ENCODE peak calls at places on chromosomes 5 and 9, in four cellular contexts. L is CD8-positive, alpha-beta T cell; C is aorta; U is GM23248. K is an unnamed sample.

GRCh38 chr5:150340614-150341265 is 16.8 kb upstream of the TCOF1 start:
- DNase-seq in C (no peak), U (no peak), L (no peak), K (no peak)

GRCh38 chr9:88954073-88954472 is 37.2 kb upstream of the S1PR3 start:
- DNase-seq in L (no peak), C (no peak), U (peak; percentile 67), K (no peak)

GRCh38 chr5:43313854-43314457 is 744 bp upstream of the HMGCS1 start:
- DNase-seq in C (no peak), U (peak; percentile 30), L (no peak), K (no peak)

GRCh38 chr5:172347653-172348052 is 64.1 kb upstream of the UBTD2 start:
- DNase-seq in U (no peak), L (no peak), C (no peak), K (no peak)

GRCh38 chr5:175680020-175680419 is 22.1 kb downstream of the HRH2 start:
- DNase-seq in L (no peak), C (no peak), U (no peak), K (peak; percentile 44)

GRCh38 chr9:8750639-8751041 is 951.1 kb upstream of the DMAC1 start:
- DNase-seq in U (no peak), C (no peak), L (no peak), K (no peak)

GRCh38 chr5:9401786-9402472 is 143.9 kb downstream of the SEMA5A start:
- DNase-seq in L (no peak), C (no peak), U (peak; percentile 64), K (no peak)

GRCh38 chr5:54832066-54832465 is 153.3 kb downstream of the ESM1 start:
- DNase-seq in U (peak; percentile 20), C (no peak), L (no peak), K (no peak)

GRCh38 chr9:118446962-118447490 is 742.8 kb downstream of the TLR4 start:
- DNase-seq in C (no peak), L (no peak), U (no peak), K (no peak)

GRCh38 chr5:40550481-40550880 is 129.2 kb upstream of the PTGER4 start:
- DNase-seq in U (no peak), L (no peak), C (no peak), K (no peak)

GRCh38 chr9:111483862-111484563 is at the start of gene ECPAS:
- DNase-seq in C (peak; percentile 85), L (peak; percentile 49), U (peak; percentile 93), K (peak; percentile 98)

GRCh38 chr9:36572515-36573418 is at the start of gene MELK:
- DNase-seq in C (peak; percentile 87), L (peak; percentile 78), U (peak; percentile 91), K (peak; percentile 97)

GRCh38 chr9:36571333-36571732 is 1.4 kb upstream of the MELK start:
- DNase-seq in C (no peak), U (no peak), L (no peak), K (no peak)

GRCh38 chr9:36576866-36577265 is 4.2 kb downstream of the MELK start:
- DNase-seq in C (no peak), L (no peak), U (peak; percentile 33), K (peak; percentile 51)

GRCh38 chr9:36575411-36575882 is 2.8 kb downstream of the MELK start:
- DNase-seq in C (no peak), L (no peak), U (peak; percentile 75), K (peak; percentile 73)
- H3K4me3 ChIP-seq in C (no peak overlapping the region), L (no peak overlapping the region), U (peak overlapping the region; percentile 48), K (peak overlapping the region; percentile 44)

GRCh38 chr5:176866913-176867312 is 32.2 kb downstream of the HK3 start:
- DNase-seq in U (no peak), L (no peak), C (no peak), K (no peak)

GRCh38 chr5:176868126-176868525 is 31.0 kb downstream of the HK3 start:
- DNase-seq in C (no peak), U (no peak), L (no peak), K (no peak)

GRCh38 chr5:176863765-176864098 is 35.4 kb downstream of the HK3 start:
- DNase-seq in U (no peak), C (no peak), L (no peak), K (no peak)

GRCh38 chr5:176864755-176865154 is 34.4 kb downstream of the HK3 start:
- DNase-seq in C (no peak), L (no peak), U (no peak), K (no peak)

DNA sequence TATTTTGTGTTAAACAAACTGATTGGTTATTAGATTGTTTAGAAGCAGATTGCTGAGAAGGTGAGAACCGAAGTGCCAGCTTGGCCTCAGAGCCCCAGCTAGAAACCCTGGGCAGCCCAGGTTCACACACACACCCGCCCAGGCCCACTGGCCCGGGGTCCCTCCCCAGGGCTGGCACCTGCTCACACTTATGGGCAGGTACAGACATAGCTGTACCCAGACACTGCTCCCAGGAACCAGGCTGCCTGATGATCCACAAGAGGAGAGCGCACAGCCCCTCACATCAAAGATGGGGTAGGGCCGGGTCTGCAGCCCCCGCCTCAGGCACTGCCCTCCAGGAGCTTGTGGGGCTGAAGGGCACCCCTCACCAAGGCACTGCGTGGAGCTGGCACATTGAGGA is 33.2 kb downstream of the HK3 start:
- DNase-seq in L (no peak), U (no peak), C (no peak), K (no peak)
- H3K27me3 ChIP-seq in L (no peaks in the 10 kb centered on the region), U (peaks cover 33% of the 10 kb centered on the region), C (no peaks in the 10 kb centered on the region), K (peaks cover 37% of the 10 kb centered on the region)

GRCh38 chr9:12921621-12922020 is 146.8 kb downstream of the LURAP1L start:
- DNase-seq in U (no peak), C (no peak), L (no peak), K (no peak)

DNA sequence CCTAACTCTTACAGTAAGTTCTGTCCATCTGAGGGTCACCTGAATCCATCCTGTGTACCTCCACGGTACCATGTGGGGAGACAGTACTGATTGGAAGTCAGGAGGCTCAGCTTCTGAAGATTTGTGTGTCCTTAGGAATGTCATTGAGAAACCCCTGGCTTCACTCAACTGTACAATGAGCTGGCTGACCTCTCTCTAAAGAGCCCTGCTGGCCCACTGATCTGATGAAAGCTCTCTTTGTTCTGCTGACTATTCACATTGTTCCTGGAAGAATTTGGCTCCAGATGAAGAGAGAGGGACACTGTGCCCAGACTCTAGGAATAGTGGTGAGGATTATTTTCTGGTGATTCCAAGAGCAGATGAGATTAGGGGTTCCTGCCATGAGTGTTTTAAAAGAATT is 141.2 kb downstream of the LURAP1L start:
- DNase-seq in L (no peak), U (peak; percentile 57), C (no peak), K (no peak)
- H3K4me1 ChIP-seq in L (no peaks in the 10 kb centered on the region), U (peaks cover 9% of the 10 kb centered on the region), C (no peaks in the 10 kb centered on the region), K (no peaks in the 10 kb centered on the region)

GRCh38 chr9:131707050-131707449 is 32.8 kb downstream of the RAPGEF1 start:
- DNase-seq in L (no peak), C (no peak), U (peak; percentile 14), K (no peak)
- H3K4me3 ChIP-seq in L (no peak overlapping the region), C (no peak overlapping the region), U (peak overlapping the region; percentile 52), K (no peak overlapping the region)

GRCh38 chr9:121577201-121577600 is 74.2 kb upstream of the DAB2IP start:
- DNase-seq in L (no peak), U (no peak), C (no peak), K (no peak)

GRCh38 chr9:121581775-121582600 is 69.4 kb upstream of the DAB2IP start:
- DNase-seq in L (no peak), U (no peak), C (no peak), K (no peak)

GRCh38 chr9:121587863-121588262 is 63.6 kb upstream of the DAB2IP start:
- DNase-seq in U (no peak), L (no peak), C (no peak), K (no peak)

GRCh38 chr9:121584421-121584820 is 67.0 kb upstream of the DAB2IP start:
- DNase-seq in U (no peak), L (no peak), C (no peak), K (no peak)

GRCh38 chr9:121582641-121583040 is 68.8 kb upstream of the DAB2IP start:
- DNase-seq in C (no peak), U (no peak), L (no peak), K (no peak)
- H3K27me3 ChIP-seq in C (no peaks in the 10 kb centered on the region), U (peaks cover 3% of the 10 kb centered on the region), L (peaks cover 4% of the 10 kb centered on the region), K (peaks cover 37% of the 10 kb centered on the region)

GRCh38 chr9:93111001-93111370 is 15.0 kb downstream of the CARD19 start:
- DNase-seq in U (no peak), L (no peak), C (peak; percentile 40), K (peak; percentile 29)
- H3K4me1 ChIP-seq in U (no peaks in the 10 kb centered on the region), L (peaks cover 36% of the 10 kb centered on the region), C (no peaks in the 10 kb centered on the region), K (no peaks in the 10 kb centered on the region)

DNA sequence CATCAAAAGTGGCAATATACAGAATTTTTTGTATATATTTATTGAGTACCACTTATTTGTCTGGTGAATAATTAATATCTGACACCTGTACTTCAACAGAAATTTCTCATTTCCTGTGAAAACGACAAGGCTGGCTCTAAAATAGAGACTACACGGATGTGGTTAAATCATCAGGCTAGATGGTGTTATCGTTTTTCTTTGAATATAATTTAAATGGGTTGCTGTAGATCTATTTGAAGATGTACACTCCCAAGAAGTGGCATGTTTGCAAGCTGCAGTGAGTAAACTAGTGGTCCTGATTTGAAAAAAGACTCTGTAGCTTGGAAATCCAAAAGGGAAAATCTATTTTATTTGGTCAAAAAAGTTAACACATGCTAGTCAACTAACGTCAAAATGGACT is 13.9 kb downstream of the ST8SIA4 start:
- DNase-seq in L (no peak), U (no peak), C (no peak), K (no peak)
- H3K4me3 ChIP-seq in L (peak overlapping the region; percentile 20), U (no peak overlapping the region), C (no peak overlapping the region), K (no peak overlapping the region)